ENCODE peak calls at places on chromosomes 2 and 18, in seven cellular contexts. J is ovary; P is activated effector memory CD4-positive, alpha-beta T cell treated with anti-CD3 and anti-CD28 coated beads, Interleukin-2, amount 50 U/mL, for 16 hours; M is nephron progenitor cell; U is Daoy; B is NCI-H774; R is T-helper 1 cell. W is an unnamed sample.

GRCh38 chr18:56447972-56448371 is 190.4 kb downstream of the TXNL1 start:
- DNase-seq in J (no peak), P (no peak), M (no peak), U (peak; percentile 13), B (no peak), R (no peak), W (no peak)

GRCh38 chr2:218028562-218029348 is 26.0 kb upstream of the TNS1 start:
- DNase-seq in J (no peak), P (peak; percentile 46), M (no peak), U (no peak), B (no peak), R (no peak), W (no peak)

GRCh38 chr2:179438653-179439052 is 174.0 kb upstream of the SESTD1 start:
- DNase-seq in J (no peak), P (no peak), M (no peak), U (no peak), B (no peak), R (no peak), W (no peak)

GRCh38 chr2:151817929-151818328 is 10.3 kb downstream of the ARL5A start:
- DNase-seq in J (no peak), P (no peak), M (no peak), U (no peak), B (no peak), R (no peak), W (no peak)

GRCh38 chr2:191189112-191189635 is 38.4 kb upstream of the STAT4 start:
- DNase-seq in J (no peak), P (no peak), M (no peak), U (no peak), B (no peak), R (no peak), W (peak; percentile 35)

GRCh38 chr2:46363535-46364170 is 66.4 kb downstream of the EPAS1 start:
- DNase-seq in J (no peak), P (no peak), M (no peak), U (peak; percentile 15), B (no peak), R (no peak), W (peak; percentile 19)

GRCh38 chr2:12317853-12318426 is 398.8 kb upstream of the TRIB2 start:
- DNase-seq in J (peak; percentile 62), P (no peak), M (no peak), U (peak; percentile 90), B (no peak), R (no peak), W (peak; percentile 42)

GRCh38 chr2:37842732-37843353 is 82.2 kb upstream of the RMDN2 start:
- DNase-seq in J (no peak), P (no peak), M (no peak), U (no peak), B (no peak), R (no peak), W (no peak)

GRCh38 chr2:108542071-108542470 is 7.8 kb downstream of the LIMS1 start:
- DNase-seq in J (no peak), P (no peak), M (no peak), U (no peak), B (no peak), R (no peak), W (no peak)

GRCh38 chr2:45004569-45005181 is 4.6 kb downstream of the SIX2 start:
- DNase-seq in J (no peak), P (no peak), M (peak; percentile 51), U (no peak), B (no peak), R (no peak), W (no peak)

GRCh38 chr2:20604957-20605381 is 45.9 kb downstream of the HS1BP3 start:
- DNase-seq in J (peak; percentile 59), P (peak; percentile 34), M (no peak), U (no peak), B (no peak), R (no peak), W (no peak)

GRCh38 chr2:158598856-158599517 is 142.2 kb downstream of the PKP4 start:
- DNase-seq in J (no peak), P (no peak), M (no peak), U (no peak), B (no peak), R (no peak), W (no peak)

GRCh38 chr18:57276720-57277284 is 75.6 kb upstream of the ST8SIA3 start:
- DNase-seq in J (no peak), P (no peak), M (no peak), U (no peak), B (no peak), R (no peak), W (no peak)

GRCh38 chr2:63840785-63841253 is 877 bp upstream of the UGP2 start:
- DNase-seq in J (peak; percentile 99), P (peak; percentile 99), M (peak; percentile 98), U (peak; percentile 99), B (peak; percentile 97), R (peak; percentile 95), W (peak; percentile 98)

GRCh38 chr2:47232738-47233415 is 77.8 kb upstream of the STPG4 start:
- DNase-seq in J (no peak), P (no peak), M (no peak), U (no peak), B (peak; percentile 6), R (no peak), W (no peak)

GRCh38 chr2:124884315-124884714 is 859.2 kb downstream of the CNTNAP5 start:
- DNase-seq in J (no peak), P (no peak), M (no peak), U (no peak), B (no peak), R (no peak), W (no peak)

GRCh38 chr2:220460257-220460985 is 833.0 kb downstream of the SLC4A3 start:
- DNase-seq in J (no peak), P (no peak), M (no peak), U (no peak), B (no peak), R (no peak), W (no peak)

GRCh38 chr2:29054430-29054829 is 19.9 kb downstream of the PCARE start:
- DNase-seq in J (no peak), P (no peak), M (no peak), U (no peak), B (no peak), R (no peak), W (no peak)

GRCh38 chr2:101616411-101616810 is 81.1 kb upstream of the MAP4K4 start:
- DNase-seq in J (no peak), P (no peak), M (no peak), U (no peak), B (peak; percentile 53), R (no peak), W (no peak)

GRCh38 chr2:231666171-231667095 is 41.9 kb upstream of the PTMA start:
- DNase-seq in J (peak; percentile 93), P (no peak), M (peak; percentile 74), U (peak; percentile 94), B (peak; percentile 91), R (no peak), W (peak; percentile 99)

GRCh38 chr2:115160523-115161521 is 718.4 kb downstream of the DPP10 start:
- DNase-seq in J (no peak), P (no peak), M (peak; percentile 83), U (no peak), B (peak; percentile 76), R (no peak), W (peak; percentile 82)

GRCh38 chr2:48265169-48266013 is 264.6 kb upstream of the STON1 start:
- DNase-seq in J (no peak), P (no peak), M (no peak), U (no peak), B (no peak), R (no peak), W (no peak)

GRCh38 chr2:120508581-120509041 is 162.7 kb downstream of the INHBB start:
- DNase-seq in J (peak; percentile 25), P (no peak), M (no peak), U (peak; percentile 39), B (no peak), R (no peak), W (no peak)

GRCh38 chr2:66575625-66576371 is 140.9 kb downstream of the MEIS1 start:
- DNase-seq in J (peak; percentile 81), P (no peak), M (peak; percentile 72), U (peak; percentile 45), B (no peak), R (no peak), W (no peak)

GRCh38 chr18:46174317-46175039 is 70.3 kb downstream of the HAUS1 start:
- DNase-seq in J (peak; percentile 47), P (peak; percentile 81), M (peak; percentile 62), U (peak; percentile 13), B (no peak), R (no peak), W (peak; percentile 18)

GRCh38 chr18:58005885-58006523 is 38.0 kb upstream of the NEDD4L start:
- DNase-seq in J (no peak), P (no peak), M (no peak), U (peak; percentile 26), B (no peak), R (no peak), W (no peak)

GRCh38 chr2:226234187-226234586 is 565.4 kb downstream of the IRS1 start:
- DNase-seq in J (no peak), P (no peak), M (no peak), U (no peak), B (no peak), R (no peak), W (no peak)

GRCh38 chr2:123047186-123047585 is 977.9 kb upstream of the CNTNAP5 start:
- DNase-seq in J (no peak), P (no peak), M (no peak), U (no peak), B (no peak), R (no peak), W (no peak)

GRCh38 chr2:54660752-54661151 is 62.7 kb upstream of the EML6 start:
- DNase-seq in J (no peak), P (no peak), M (no peak), U (no peak), B (no peak), R (no peak), W (no peak)

GRCh38 chr2:39050109-39050508 is 70.7 kb downstream of the SOS1 start:
- DNase-seq in J (no peak), P (no peak), M (no peak), U (no peak), B (no peak), R (no peak), W (no peak)